ENCODE peak calls at places on chromosomes 2 and 18, in five cellular contexts. T is CD4-positive, alpha-beta T cell; Z is NCI-H1436 treated with DMSO at 0.1 percent for 48 hours; L is substantia nigra; C is activated naive CD8-positive, alpha-beta T cell treated with anti-CD3 and anti-CD28 coated beads, Interleukin-2, amount 50 U/mL, for 24 hours. U is an unnamed sample.

GRCh38 chr2:122132292-122132691 is 376.8 kb downstream of the TSN start:
- DNase-seq in T (no peak), Z (no peak), L (no peak), C (no peak), U (no peak)

GRCh38 chr2:220553150-220553549 is 925.7 kb downstream of the SLC4A3 start:
- DNase-seq in Z (no peak), T (no peak), C (no peak), L (no peak), U (no peak)

GRCh38 chr2:72543527-72544216 is 282.2 kb downstream of the EXOC6B start:
- DNase-seq in L (no peak), C (no peak), T (no peak), Z (no peak), U (no peak)

GRCh38 chr18:11121426-11121825 is 27.9 kb downstream of the PIEZO2 start:
- DNase-seq in Z (no peak), C (no peak), L (no peak), T (no peak), U (no peak)

GRCh38 chr2:120783371-120783791 is 47.7 kb downstream of the GLI2 start:
- DNase-seq in L (no peak), Z (no peak), C (no peak), T (no peak), U (no peak)

GRCh38 chr18:58190842-58191530 is 147.0 kb downstream of the NEDD4L start:
- DNase-seq in Z (no peak), T (no peak), L (no peak), C (no peak), U (no peak)

GRCh38 chr2:96811916-96812315 is 4.2 kb upstream of the CNNM3 start:
- DNase-seq in C (no peak), T (no peak), Z (no peak), L (no peak), U (no peak)

GRCh38 chr2:101790856-101791255 is 93.3 kb downstream of the MAP4K4 start:
- DNase-seq in T (no peak), Z (no peak), L (no peak), C (no peak), U (no peak)

GRCh38 chr2:224098473-224098872 is 59.4 kb upstream of the SERPINE2 start:
- DNase-seq in L (no peak), C (no peak), Z (no peak), T (no peak), U (no peak)

GRCh38 chr18:48949606-48950535 is 894 bp downstream of the SMAD7 start:
- DNase-seq in Z (no peak), L (no peak), C (peak), T (no peak), U (no peak)

GRCh38 chr2:178700922-178701342 is 106.3 kb downstream of the TTN start:
- DNase-seq in C (no peak), Z (no peak), L (no peak), T (no peak), U (no peak)

GRCh38 chr2:88852753-88853402 is 161.4 kb downstream of the RPIA start:
- DNase-seq in T (no peak), L (no peak), C (no peak), Z (no peak), U (no peak)

GRCh38 chr2:42368817-42369550 is 8.0 kb upstream of the COX7A2L start:
- DNase-seq in Z (no peak), L (no peak), C (no peak), T (no peak), U (no peak)

GRCh38 chr2:233331536-233331935 is 22.8 kb upstream of the DGKD start:
- DNase-seq in C (peak), T (peak), Z (no peak), L (peak), U (no peak)

GRCh38 chr2:205683179-205683978 is 1.1 kb downstream of the NRP2 start:
- DNase-seq in C (no peak), Z (no peak), L (no peak), T (no peak), U (no peak)

GRCh38 chr2:137986268-137986667 is 22.0 kb downstream of the HNMT start:
- DNase-seq in T (no peak), L (no peak), Z (no peak), C (no peak), U (no peak)

GRCh38 chr2:167196461-167197252 is 308.4 kb downstream of the XIRP2 start:
- DNase-seq in T (no peak), Z (no peak), C (no peak), L (no peak), U (peak)

GRCh38 chr2:26077291-26077690 is 43.4 kb downstream of the RAB10 start:
- DNase-seq in T (no peak), Z (no peak), C (no peak), L (no peak), U (no peak)